ENCODE peak calls at places on chromosomes 12 and 14, in eight cellular contexts. O, T, Z, F, Q, S, V and G are unnamed samples.

GRCh38 chr12:46839964-46840363 is 14.2 kb upstream of the SLC38A4 start:
- DNase-seq in O (peak; percentile 15), T (no peak), Z (no peak), F (no peak), Q (no peak), S (no peak), V (no peak), G (no peak)

GRCh38 chr14:21070610-21071224 is 613 bp downstream of the ARHGEF40 start:
- DNase-seq in O (peak; percentile 34), T (no peak), Z (peak; percentile 56), F (peak; percentile 40), Q (no peak), S (no peak), V (peak; percentile 68), G (peak; percentile 43)

GRCh38 chr12:89181271-89181920 is 170.9 kb downstream of the DUSP6 start:
- DNase-seq in O (peak; percentile 82), T (no peak), Z (no peak), F (no peak), Q (no peak), S (no peak), V (no peak), G (peak; percentile 73)

GRCh38 chr12:47824198-47824597 is 4.5 kb upstream of the HDAC7 start:
- DNase-seq in O (no peak), T (no peak), Z (no peak), F (no peak), Q (no peak), S (peak; percentile 75), V (peak; percentile 24), G (no peak)

GRCh38 chr12:86139671-86140070 is 116.5 kb downstream of the MGAT4C start:
- DNase-seq in O (peak; percentile 53), T (no peak), Z (no peak), F (no peak), Q (no peak), S (no peak), V (no peak), G (no peak)

GRCh38 chr14:62763951-62764350 is 281.3 kb downstream of the KCNH5 start:
- DNase-seq in O (no peak), T (no peak), Z (no peak), F (no peak), Q (no peak), S (no peak), V (no peak), G (peak; percentile 65)

GRCh38 chr14:55572578-55572977 is 7.4 kb upstream of the KTN1 start:
- DNase-seq in O (no peak), T (peak; percentile 72), Z (no peak), F (peak; percentile 25), Q (no peak), S (no peak), V (no peak), G (no peak)

GRCh38 chr14:102943979-102944378 is 21.5 kb downstream of the AMN start:
- DNase-seq in O (no peak), T (no peak), Z (no peak), F (no peak), Q (no peak), S (no peak), V (no peak), G (no peak)

GRCh38 chr12:87304406-87304805 is 724.8 kb downstream of the C12orf50 start:
- DNase-seq in O (no peak), T (no peak), Z (no peak), F (no peak), Q (no peak), S (no peak), V (no peak), G (no peak)

GRCh38 chr14:39034481-39035296 is 68.3 kb downstream of the SEC23A start:
- DNase-seq in O (no peak), T (no peak), Z (no peak), F (peak; percentile 34), Q (no peak), S (no peak), V (no peak), G (no peak)

GRCh38 chr12:105461276-105461975 is 130.9 kb downstream of the C12orf75 start:
- DNase-seq in O (peak; percentile 64), T (no peak), Z (no peak), F (no peak), Q (no peak), S (no peak), V (no peak), G (peak; percentile 52)

GRCh38 chr12:78726854-78727253 is 137.7 kb upstream of the SYT1 start:
- DNase-seq in O (no peak), T (peak; percentile 22), Z (no peak), F (peak; percentile 45), Q (no peak), S (no peak), V (no peak), G (no peak)

GRCh38 chr12:27229367-27229766 is 14.7 kb upstream of the STK38L start:
- DNase-seq in O (no peak), T (no peak), Z (no peak), F (no peak), Q (no peak), S (no peak), V (no peak), G (no peak)

GRCh38 chr12:14853966-14854365 is 10.6 kb upstream of the ART4 start:
- DNase-seq in O (no peak), T (no peak), Z (no peak), F (no peak), Q (no peak), S (no peak), V (no peak), G (no peak)

GRCh38 chr14:105173901-105174894 is 5.6 kb upstream of the JAG2 start:
- DNase-seq in O (no peak), T (no peak), Z (no peak), F (no peak), Q (no peak), S (peak; percentile 66), V (no peak), G (no peak)

GRCh38 chr12:47356129-47356622 is 276.4 kb upstream of the AMIGO2 start:
- DNase-seq in O (peak; percentile 20), T (no peak), Z (no peak), F (no peak), Q (no peak), S (no peak), V (no peak), G (peak; percentile 38)

GRCh38 chr12:79444089-79444488 is 246.7 kb downstream of the PAWR start:
- DNase-seq in O (peak; percentile 56), T (no peak), Z (no peak), F (no peak), Q (no peak), S (no peak), V (no peak), G (peak; percentile 68)

GRCh38 chr14:72651081-72651480 is 242.8 kb downstream of the DPF3 start:
- DNase-seq in O (no peak), T (no peak), Z (no peak), F (no peak), Q (no peak), S (no peak), V (no peak), G (peak; percentile 68)

GRCh38 chr12:58459191-58459590 is 461.1 kb downstream of the LRIG3 start:
- DNase-seq in O (peak; percentile 67), T (no peak), Z (no peak), F (no peak), Q (no peak), S (no peak), V (no peak), G (no peak)